ENCODE peak calls at places on chromosomes 16 and 17, in ten cellular contexts. M is mesendoderm, Z is tibial nerve, C is Caco-2, I is heart left ventricle, D is endodermal cell, G is H9, W is H7, P is vagina, T is adipocyte. L is an unnamed sample. For H3K27me3, the result is how much of the 10 kb centered on the place peaks cover.

GRCh38 chr17:82031885-82032627 is 578 bp downstream of the RAC3 start:
- DNase-seq in D (peak), T (no peak), P (no peak), M (peak), I (no peak), C (peak), W (peak), G (peak), Z (no peak), L (peak)

GRCh38 chr17:64411999-64412771 is 21.5 kb upstream of the PECAM1 start:
- DNase-seq in D (peak), I (peak), P (no peak), M (peak), Z (no peak), C (no peak), G (peak), W (peak), T (no peak), L (peak)

GRCh38 chr17:7191571-7192270 is 12.6 kb upstream of the ASGR1 start:
- DNase-seq in P (no peak), C (peak), M (peak), Z (no peak), T (peak), W (peak), G (peak), D (peak), I (no peak), L (no peak)

GRCh38 chr16:69564845-69565610 is 738 bp upstream of the NFAT5 start:
- DNase-seq in M (peak), P (no peak), C (no peak), I (no peak), D (no peak), W (no peak), Z (no peak), G (no peak), T (peak), L (no peak)

GRCh38 chr17:39908789-39909352 is 9.6 kb downstream of the GSDMB start:
- DNase-seq in P (no peak), C (no peak), T (no peak), I (no peak), G (no peak), W (no peak), D (no peak), M (no peak), Z (no peak), L (no peak)

GRCh38 chr17:63914471-63914870 is 3.4 kb upstream of the CSHL1 start:
- DNase-seq in P (no peak), C (no peak), W (no peak), I (no peak), D (no peak), G (no peak), M (no peak), T (no peak), Z (no peak), L (no peak)

GRCh38 chr16:85173981-85174751 is 61.9 kb upstream of the CIBAR2 start:
- DNase-seq in G (no peak), P (no peak), M (peak), Z (no peak), W (peak), T (peak), I (no peak), D (peak), C (no peak), L (no peak)

GRCh38 chr17:40461774-40462342 is 18.6 kb downstream of the IGFBP4 start:
- DNase-seq in M (no peak), P (no peak), W (no peak), D (no peak), I (no peak), G (no peak), C (no peak), Z (no peak), T (peak), L (no peak)

GRCh38 chr16:1174477-1175357 is 21.8 kb downstream of the CACNA1H start:
- DNase-seq in P (no peak), D (no peak), I (no peak), W (peak), C (no peak), Z (no peak), M (no peak), T (peak), G (no peak), L (no peak)

GRCh38 chr17:28151001-28151400 is 108.5 kb downstream of the NLK start:
- DNase-seq in C (no peak), M (no peak), G (no peak), T (no peak), P (no peak), D (no peak), I (no peak), W (no peak), Z (no peak), L (no peak)

GRCh38 chr17:47717845-47718621 is 15.0 kb upstream of the TBX21 start:
- DNase-seq in I (no peak), G (no peak), T (no peak), D (no peak), P (no peak), Z (no peak), M (no peak), W (no peak), C (no peak), L (no peak)

DNA sequence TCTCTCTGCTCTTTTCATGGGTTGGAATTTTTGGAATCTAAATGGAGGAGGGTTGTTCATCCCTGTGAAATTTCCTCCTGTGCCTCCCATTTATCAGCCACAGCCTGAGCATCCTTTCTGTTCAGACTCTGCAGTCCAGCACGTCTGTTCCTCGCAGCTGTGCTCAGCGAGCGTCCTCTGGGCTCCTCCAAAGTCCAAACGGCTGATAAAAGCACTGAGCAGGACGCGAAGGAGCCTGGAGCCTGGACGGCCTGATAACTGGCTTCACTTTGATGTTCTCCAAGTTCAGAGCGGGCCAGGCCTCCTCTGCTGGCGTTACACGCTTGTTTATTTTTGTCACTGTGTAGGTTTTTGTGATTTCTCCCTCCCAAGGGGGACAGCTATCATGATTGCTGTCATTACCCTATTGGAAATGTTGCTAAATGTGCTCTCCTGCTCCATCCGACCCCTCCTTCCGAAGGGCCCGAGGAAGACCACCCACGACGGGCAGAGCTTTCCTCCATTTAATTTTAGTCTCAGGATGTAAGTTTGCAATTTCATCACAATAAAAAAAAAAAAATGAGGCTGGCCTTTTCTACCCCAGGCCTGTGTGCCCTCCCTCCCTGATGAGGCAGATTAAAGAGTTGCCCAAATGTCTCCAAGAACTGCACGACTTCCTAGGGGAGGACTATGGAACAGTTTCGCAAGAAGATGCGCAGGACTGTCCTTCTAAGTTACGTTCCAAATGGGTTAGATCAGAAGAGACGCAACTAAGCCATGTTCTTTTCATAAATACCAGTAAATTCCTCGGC is 290.5 kb upstream of the FOXF1 start:
- DNase-seq in G (no peak), M (no peak), P (no peak), W (no peak), Z (no peak), T (peak), C (peak), I (no peak), D (no peak), L (no peak)
- H3K27me3 ChIP-seq in G (under half), M (under half), P (under half), W (under half), Z (under half), T (under half), C (under half), I (under half), D (under half), L (under half)

DNA sequence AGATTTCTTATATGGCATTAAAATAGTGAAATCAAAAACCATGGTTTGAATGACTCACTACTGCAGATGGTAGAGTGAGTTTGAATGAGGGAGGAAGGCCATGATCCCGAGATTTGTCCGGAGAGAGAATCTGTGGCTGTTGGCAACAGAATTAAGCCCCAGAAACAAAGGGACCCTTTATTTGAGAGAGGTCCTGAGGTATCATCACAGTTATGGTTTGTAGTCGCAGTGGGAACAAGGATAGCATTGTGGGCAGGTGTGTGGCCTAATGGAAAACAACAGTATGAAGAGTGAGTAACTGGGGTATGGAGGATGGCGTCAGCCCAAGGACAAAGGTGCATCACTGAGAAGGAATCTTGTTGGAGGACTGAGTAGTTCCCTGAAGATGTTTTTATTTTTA is 8.5 kb upstream of the ZFP3 start:
- DNase-seq in Z (no peak), C (no peak), P (no peak), D (no peak), G (no peak), M (no peak), T (no peak), W (no peak), I (no peak), L (no peak)
- H3K27me3 ChIP-seq in Z (under half), C (under half), P (under half), D (under half), G (under half), M (under half), T (under half), W (under half), I (under half), L (under half)

GRCh38 chr16:8476824-8477223 is 113.5 kb downstream of the TMEM114 start:
- DNase-seq in C (no peak), I (no peak), P (no peak), T (no peak), D (no peak), M (no peak), G (no peak), Z (no peak), W (no peak), L (no peak)

GRCh38 chr16:8486985-8487384 is 103.3 kb downstream of the TMEM114 start:
- DNase-seq in I (no peak), P (no peak), T (no peak), D (no peak), M (no peak), C (no peak), G (no peak), W (no peak), Z (no peak), L (no peak)

GRCh38 chr16:8481810-8482209 is 108.5 kb downstream of the TMEM114 start:
- DNase-seq in T (no peak), G (no peak), P (no peak), M (no peak), W (no peak), C (no peak), I (no peak), Z (no peak), D (no peak), L (no peak)
- H3K27me3 ChIP-seq in T (under half), G (under half), P (under half), M (under half), W (under half), C (under half), I (under half), Z (under half), D (half or more), L (under half)

GRCh38 chr16:3012828-3013420 is at the start of gene CLDN9:
- DNase-seq in D (peak), I (no peak), G (peak), C (peak), M (peak), W (peak), P (no peak), T (no peak), Z (no peak), L (no peak)

GRCh38 chr16:3010510-3010909 is 2.2 kb upstream of the CLDN9 start:
- DNase-seq in P (no peak), D (no peak), I (no peak), C (no peak), G (no peak), Z (no peak), M (no peak), W (no peak), T (no peak), L (no peak)

GRCh38 chr16:3013491-3013951 is 798 bp downstream of the CLDN9 start:
- DNase-seq in G (peak), W (peak), P (no peak), Z (no peak), T (no peak), C (no peak), I (no peak), D (peak), M (no peak), L (no peak)

GRCh38 chr16:3013998-3014690 is 1.4 kb downstream of the CLDN9 start:
- DNase-seq in M (no peak), P (no peak), I (no peak), G (no peak), T (no peak), W (no peak), C (no peak), D (peak), Z (no peak), L (no peak)

GRCh38 chr16:3012246-3012645 is 477 bp upstream of the CLDN9 start:
- DNase-seq in D (peak), G (no peak), T (no peak), C (peak), P (no peak), M (peak), Z (no peak), W (peak), I (no peak), L (no peak)
- H3K27me3 ChIP-seq in D (under half), G (under half), T (half or more), C (under half), P (under half), M (under half), Z (half or more), W (under half), I (under half), L (under half)

GRCh38 chr16:28068976-28069375 is 5.5 kb upstream of the GSG1L start:
- DNase-seq in I (peak), W (no peak), P (no peak), D (no peak), C (no peak), G (no peak), Z (no peak), T (no peak), M (no peak), L (no peak)
- H3K27me3 ChIP-seq in I (under half), W (under half), P (under half), D (under half), C (under half), G (under half), Z (under half), T (half or more), M (under half), L (under half)

GRCh38 chr17:61411944-61412859 is 12.6 kb downstream of the TBX2 start:
- DNase-seq in C (peak), T (peak), W (peak), P (no peak), Z (peak), G (peak), D (peak), M (peak), I (peak), L (no peak)
- H3K27me3 ChIP-seq in C (under half), T (under half), W (half or more), P (under half), Z (under half), G (half or more), D (half or more), M (under half), I (under half), L (half or more)

DNA sequence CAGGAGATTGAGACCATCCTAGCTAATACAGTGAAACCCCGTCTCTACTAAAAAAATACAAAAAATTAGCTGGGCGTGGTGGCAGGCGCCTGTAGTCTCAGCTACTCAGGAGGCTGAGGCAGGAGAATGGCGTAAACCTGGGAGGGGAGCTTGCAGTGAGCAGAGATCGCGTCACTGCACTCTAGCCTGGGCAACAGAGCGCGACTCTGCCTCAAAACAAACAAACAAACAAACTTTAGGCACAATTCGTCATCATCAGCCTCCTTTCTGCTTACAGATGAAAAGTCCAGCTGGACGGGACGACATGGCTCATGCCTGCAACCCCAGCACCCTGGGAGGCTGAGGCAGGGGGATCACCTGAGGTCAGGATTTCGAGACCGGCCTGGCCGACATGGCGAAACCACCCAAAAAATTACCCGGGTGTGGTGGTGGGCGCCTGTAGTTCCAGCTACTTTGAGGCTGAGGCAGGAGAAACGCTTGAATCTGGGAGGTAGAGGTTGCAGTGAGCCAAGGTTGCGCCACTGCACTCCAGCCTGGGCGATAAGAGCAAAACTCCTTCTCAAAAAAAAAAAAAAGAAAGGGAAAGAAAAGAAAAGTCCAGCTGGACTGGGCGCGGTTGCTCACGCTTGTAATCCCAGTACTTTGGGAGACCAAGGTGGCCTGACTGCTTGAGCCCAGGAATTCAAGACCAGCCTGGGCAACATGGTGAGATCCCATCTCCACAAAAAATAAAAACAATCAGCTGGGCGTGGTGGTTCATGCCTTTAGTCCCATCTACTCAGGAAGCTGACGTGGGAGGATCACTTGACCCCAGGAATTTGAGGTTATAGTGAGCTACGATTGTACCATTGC is 1.5 kb upstream of the SPIRE2 start:
- DNase-seq in P (no peak), G (no peak), T (no peak), Z (no peak), C (no peak), D (no peak), M (no peak), I (no peak), W (no peak), L (no peak)
- H3K27me3 ChIP-seq in P (under half), G (under half), T (under half), Z (under half), C (under half), D (under half), M (under half), I (under half), W (under half), L (under half)

GRCh38 chr16:80337786-80338185 is 203.0 kb upstream of the DYNLRB2 start:
- DNase-seq in T (no peak), M (no peak), C (no peak), Z (no peak), D (peak), W (no peak), G (no peak), I (no peak), P (no peak), L (no peak)
- H3K27me3 ChIP-seq in T (under half), M (under half), C (under half), Z (under half), D (under half), W (under half), G (under half), I (under half), P (under half), L (under half)

DNA sequence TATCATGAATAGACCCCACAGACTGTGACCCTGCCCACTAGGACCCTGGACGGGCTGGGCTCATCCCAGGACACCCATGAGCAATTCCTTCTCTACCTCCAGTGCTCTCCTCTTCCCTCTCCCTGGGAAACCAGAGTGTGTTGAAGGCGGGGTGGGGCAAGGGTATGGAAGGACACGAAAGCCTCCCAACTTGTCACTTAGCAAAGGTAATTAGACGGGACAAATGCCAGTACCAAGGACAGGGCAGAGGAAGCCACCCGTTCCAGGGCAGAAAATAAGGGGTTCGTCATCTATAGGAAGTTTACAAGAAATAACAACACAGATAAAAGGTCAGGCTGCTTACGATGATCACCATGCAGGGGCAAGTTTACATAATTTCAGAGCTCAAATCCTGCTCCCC is 4.9 kb upstream of the EPX start:
- DNase-seq in G (no peak), M (no peak), D (peak), W (no peak), C (no peak), Z (no peak), I (no peak), T (no peak), P (peak), L (no peak)
- H3K27me3 ChIP-seq in G (under half), M (under half), D (under half), W (under half), C (under half), Z (under half), I (under half), T (under half), P (under half), L (under half)

GRCh38 chr16:64982581-64982980 is 139.3 kb downstream of the CDH11 start:
- DNase-seq in T (peak), W (no peak), P (no peak), G (no peak), D (no peak), C (no peak), M (no peak), I (no peak), Z (no peak), L (no peak)

GRCh38 chr16:64981568-64982281 is 140.1 kb downstream of the CDH11 start:
- DNase-seq in C (no peak), D (no peak), Z (no peak), I (no peak), T (no peak), W (no peak), G (no peak), M (no peak), P (no peak), L (no peak)

GRCh38 chr16:64983983-64984382 is 137.9 kb downstream of the CDH11 start:
- DNase-seq in T (peak), D (peak), G (peak), C (peak), I (peak), Z (no peak), M (peak), P (no peak), W (peak), L (peak)

GRCh38 chr16:64989050-64989449 is 132.8 kb downstream of the CDH11 start:
- DNase-seq in T (no peak), W (no peak), G (no peak), Z (no peak), C (no peak), M (no peak), I (no peak), P (no peak), D (no peak), L (no peak)

GRCh38 chr16:64983226-64983625 is 138.6 kb downstream of the CDH11 start:
- DNase-seq in W (no peak), G (no peak), M (no peak), D (no peak), I (no peak), T (no peak), C (no peak), P (no peak), Z (no peak), L (no peak)
- H3K27me3 ChIP-seq in W (under half), G (under half), M (under half), D (under half), I (under half), T (under half), C (under half), P (under half), Z (under half), L (under half)

L was measured in HL-60.